ENCODE peak calls at places on chromosomes 3 and 15, in seven cellular contexts. D is IMR-90; T is AG08396; L is AG09309; F is nephron progenitor cell; Y is lower leg skin; E is stimulated activated CD8-positive, alpha-beta memory T cell treated with anti-CD3 and anti-CD28 coated beads, Interleukin-12 subunit alpha, Interleukin-12 subunit beta, amount 100 ng/mL, for 4 hours. C is an unnamed sample.

GRCh38 chr15:61205427-61205826 is 23.7 kb downstream of the RORA start:
- DNase-seq in T (no peak), D (no peak), Y (no peak), L (no peak), E (no peak), F (no peak), C (no peak)

GRCh38 chr3:196975349-196975748 is 6.7 kb upstream of the PIGZ start:
- DNase-seq in E (no peak), D (no peak), Y (no peak), L (no peak), F (no peak), T (no peak), C (no peak)

GRCh38 chr3:123883111-123883510 is 1.0 kb downstream of the MYLK start:
- DNase-seq in F (no peak), T (no peak), Y (no peak), D (no peak), E (no peak), L (no peak), C (peak; percentile 56)

GRCh38 chr15:40252438-40253178 is 13.7 kb downstream of the PAK6 start:
- DNase-seq in F (peak; percentile 66), T (no peak), D (no peak), L (no peak), Y (no peak), E (no peak), C (peak; percentile 87)

GRCh38 chr3:131795382-131796085 is 239.3 kb downstream of the CPNE4 start:
- DNase-seq in L (no peak), F (no peak), T (no peak), E (no peak), D (no peak), Y (no peak), C (peak; percentile 35)

GRCh38 chr3:141383555-141384129 is 15.3 kb downstream of the ZBTB38 start:
- DNase-seq in E (no peak), D (peak; percentile 67), Y (no peak), L (no peak), T (no peak), F (no peak), C (peak; percentile 83)

GRCh38 chr3:58341376-58341775 is 8.7 kb downstream of the PXK start:
- DNase-seq in T (no peak), L (no peak), Y (no peak), F (no peak), D (peak; percentile 54), E (no peak), C (no peak)

GRCh38 chr15:66580643-66581042 is 14.8 kb upstream of the LCTL start:
- DNase-seq in L (no peak), Y (no peak), E (no peak), T (no peak), F (no peak), D (peak; percentile 34), C (no peak)

GRCh38 chr15:49934487-49934886 is 184.5 kb downstream of the ATP8B4 start:
- DNase-seq in F (no peak), T (no peak), E (no peak), Y (no peak), D (no peak), L (no peak), C (no peak)

GRCh38 chr3:183634707-183635106 is 716 bp upstream of the KLHL24 start:
- DNase-seq in L (no peak), T (no peak), E (no peak), F (no peak), D (no peak), Y (no peak), C (no peak)

GRCh38 chr15:31977812-31978662 is 52.3 kb upstream of the CHRNA7 start:
- DNase-seq in D (peak; percentile 14), F (peak; percentile 86), T (peak; percentile 69), Y (no peak), E (peak; percentile 25), L (no peak), C (peak; percentile 67)

GRCh38 chr3:43696881-43697280 is 6.1 kb downstream of the ABHD5 start:
- DNase-seq in Y (no peak), L (no peak), F (no peak), T (no peak), E (no peak), D (no peak), C (no peak)

GRCh38 chr3:69809076-69809835 is 70.0 kb downstream of the MITF start:
- DNase-seq in E (no peak), D (peak; percentile 41), F (no peak), L (no peak), T (no peak), Y (no peak), C (no peak)

C was measured in NCI-H69.